ENCODE peak calls at places on chromosomes 2 and 18, in four cellular contexts. U is WTC11, F is K562, K is HepG2. M is an unnamed sample.

GRCh38 chr2:164178835-164179470 is 442.3 kb downstream of the GRB14 start:
- DNase-seq in F (no peak), U (no peak), K (no peak), M (no peak)

GRCh38 chr18:63342206-63342605 is 22.6 kb upstream of the BCL2 start:
- DNase-seq in K (no peak), U (peak), F (peak), M (no peak)

GRCh38 chr2:86225581-86225980 is 26.3 kb downstream of the MRPL35 start:
- DNase-seq in F (no peak), U (no peak), K (no peak), M (peak)

GRCh38 chr2:231717281-231718180 is 9.2 kb downstream of the PTMA start:
- DNase-seq in U (peak), K (peak), F (peak), M (peak)

GRCh38 chr2:236166781-236167296 is 1.3 kb downstream of the GBX2 start:
- DNase-seq in F (peak), K (no peak), U (peak), M (no peak)

GRCh38 chr2:232354069-232354468 is 24.5 kb upstream of the ALPP start:
- DNase-seq in F (no peak), K (no peak), U (peak), M (no peak)

GRCh38 chr18:48887294-48887904 is 63.4 kb downstream of the SMAD7 start:
- DNase-seq in K (no peak), U (no peak), F (no peak), M (no peak)

GRCh38 chr2:119059287-119059686 is 99.3 kb downstream of the C1QL2 start:
- DNase-seq in K (no peak), U (no peak), F (no peak), M (no peak)

GRCh38 chr2:31387850-31388249 is 26.7 kb downstream of the XDH start:
- DNase-seq in U (no peak), K (no peak), F (no peak), M (no peak)

GRCh38 chr18:36167692-36168218 is 19.5 kb upstream of the MOCOS start:
- DNase-seq in K (no peak), F (no peak), U (no peak), M (no peak)

GRCh38 chr2:136448435-136448834 is 316.9 kb upstream of the THSD7B start:
- DNase-seq in K (no peak), U (no peak), F (no peak), M (no peak)

GRCh38 chr2:74334931-74335333 is 8.3 kb downstream of the SLC4A5 start:
- DNase-seq in U (peak), K (peak), F (peak), M (peak)

GRCh38 chr2:151544449-151544848 is 134.7 kb downstream of the RIF1 start:
- DNase-seq in K (no peak), U (no peak), F (no peak), M (no peak)

GRCh38 chr2:11491348-11491930 is 25.5 kb upstream of the E2F6 start:
- DNase-seq in K (no peak), U (no peak), F (no peak), M (no peak)

GRCh38 chr18:48075707-48076093 is 145.2 kb upstream of the SMAD2 start:
- DNase-seq in F (no peak), K (no peak), U (no peak), M (no peak)

GRCh38 chr2:32931519-32931918 is 15.2 kb upstream of the LTBP1 start:
- DNase-seq in K (no peak), U (no peak), F (no peak), M (no peak)

GRCh38 chr2:96163768-96164429 is 18.7 kb upstream of the DUSP2 start:
- DNase-seq in K (no peak), F (no peak), U (no peak), M (peak)

GRCh38 chr18:79479761-79480161 is 84.0 kb downstream of the NFATC1 start:
- DNase-seq in K (no peak), U (no peak), F (no peak), M (no peak)

GRCh38 chr2:236290742-236291425 is 26.7 kb upstream of the ASB18 start:
- DNase-seq in K (no peak), U (no peak), F (no peak), M (no peak)

GRCh38 chr18:42706618-42707017 is 408.9 kb downstream of the RIT2 start:
- DNase-seq in F (no peak), K (no peak), U (no peak), M (no peak)

GRCh38 chr2:58594175-58594574 is 353.1 kb upstream of the FANCL start:
- DNase-seq in U (peak), F (peak), K (peak), M (no peak)

GRCh38 chr2:46257476-46257875 is 39.7 kb upstream of the EPAS1 start:
- DNase-seq in F (no peak), K (no peak), U (no peak), M (no peak)

GRCh38 chr2:224072541-224073188 is 33.6 kb upstream of the SERPINE2 start:
- DNase-seq in U (no peak), F (no peak), K (no peak), M (no peak)

GRCh38 chr2:221095381-221095780 is 476.7 kb downstream of the EPHA4 start:
- DNase-seq in F (no peak), U (no peak), K (no peak), M (no peak)

GRCh38 chr2:20483496-20483895 is 36.6 kb downstream of the RHOB start:
- DNase-seq in F (no peak), K (no peak), U (no peak), M (no peak)

GRCh38 chr2:15851076-15851693 is 89.2 kb upstream of the MYCN start:
- DNase-seq in F (no peak), K (no peak), U (no peak), M (no peak)

GRCh38 chr2:32926708-32927084 is 20.1 kb upstream of the LTBP1 start:
- DNase-seq in K (no peak), F (no peak), U (peak), M (no peak)

GRCh38 chr2:175030380-175031271 is 25.4 kb upstream of the CHN1 start:
- DNase-seq in F (peak), K (peak), U (peak), M (no peak)

GRCh38 chr2:138267161-138267901 is 234.2 kb upstream of the SPOPL start:
- DNase-seq in K (no peak), U (no peak), F (no peak), M (peak)

GRCh38 chr2:135744761-135745314 is 3.2 kb downstream of the UBXN4 start:
- DNase-seq in F (peak), U (peak), K (peak), M (no peak)

GRCh38 chr2:207227062-207227748 is 61.5 kb upstream of the KLF7 start:
- DNase-seq in K (no peak), F (no peak), U (peak), M (no peak)

GRCh38 chr2:98464772-98465310 is 20.2 kb downstream of the INPP4A start:
- DNase-seq in K (no peak), U (no peak), F (peak), M (peak)

GRCh38 chr2:128798502-128799283 is 480.0 kb upstream of the HS6ST1 start:
- DNase-seq in U (no peak), K (no peak), F (no peak), M (no peak)

GRCh38 chr2:54858021-54858681 is 134.7 kb downstream of the EML6 start:
- DNase-seq in F (no peak), K (peak), U (no peak), M (no peak)

GRCh38 chr2:60493804-60494392 is 59.6 kb downstream of the BCL11A start:
- DNase-seq in F (no peak), U (no peak), K (no peak), M (no peak)

GRCh38 chr18:27400001-27400400 is 214.9 kb upstream of the CHST9 start:
- DNase-seq in K (no peak), F (no peak), U (peak), M (no peak)

GRCh38 chr2:96869824-96870630 is at the start of gene SEMA4C:
- DNase-seq in U (peak), K (no peak), F (peak), M (no peak)

GRCh38 chr2:189674374-189675112 is at the start of gene ANKAR:
- DNase-seq in K (peak), U (peak), F (no peak), M (peak)

GRCh38 chr18:56937874-56938273 is 209.0 kb upstream of the BOD1L2 start:
- DNase-seq in F (no peak), K (no peak), U (no peak), M (no peak)
- TF ChIP-seq ETV6 in F (no peak), K (no peak), U (no peak), M (no peak)

GRCh38 chr2:24972315-24972958 is 682 bp upstream of the DNAJC27 start:
- DNase-seq in F (peak), U (no peak), K (peak), M (peak)
- TF ChIP-seq MAX in F (no peak), U (no peak), K (no peak), M (peak)

DNA sequence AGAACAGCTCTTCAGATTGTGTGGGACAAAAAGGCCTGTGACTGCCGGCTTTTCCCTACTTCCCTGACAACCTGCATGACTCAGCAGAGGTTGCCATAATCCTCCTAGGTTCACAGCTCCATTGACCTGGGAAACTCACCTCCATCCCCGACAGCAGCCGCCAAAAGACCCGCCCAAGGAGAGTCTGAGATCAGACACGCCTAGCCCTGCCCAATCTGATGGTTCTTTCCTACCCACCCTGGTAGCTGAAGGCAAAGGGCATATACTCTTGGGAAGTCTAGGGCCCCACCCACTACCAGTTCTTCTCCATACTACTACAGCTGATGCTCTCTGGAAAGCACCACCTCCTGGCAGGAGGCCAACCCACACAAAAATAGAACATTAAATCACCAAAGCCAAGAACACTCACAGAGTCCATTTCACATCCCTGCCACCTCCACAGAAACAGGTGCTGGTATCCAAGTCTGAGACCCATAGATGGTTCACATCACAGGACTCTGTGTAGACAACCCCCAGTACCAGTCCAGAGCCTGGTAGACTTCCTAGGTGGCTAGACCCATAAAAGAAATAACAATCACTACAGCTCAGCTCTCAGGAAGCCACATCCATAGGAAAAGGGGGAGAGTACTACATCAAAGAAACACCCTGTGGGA is 140.6 kb downstream of the NETO1 start:
- DNase-seq in K (no peak), U (no peak), F (no peak), M (no peak)
- TF ChIP-seq ETV6 in K (no peak), U (no peak), F (no peak), M (no peak)

GRCh38 chr2:22904126-22904684 is 480.8 kb upstream of the KLHL29 start:
- DNase-seq in U (peak), F (peak), K (peak), M (no peak)
- TF ChIP-seq MAX in U (no peak), F (no peak), K (no peak), M (no peak)

GRCh38 chr2:196725882-196726281 is 73.6 kb downstream of the GTF3C3 start:
- DNase-seq in K (no peak), U (no peak), F (no peak), M (no peak)
- TF ChIP-seq ETV6 in K (no peak), U (no peak), F (no peak), M (no peak)

GRCh38 chr2:170365686-170366085 is 187.7 kb downstream of the MYO3B start:
- DNase-seq in K (no peak), F (peak), U (no peak), M (no peak)

GRCh38 chr2:170369228-170369627 is 191.3 kb downstream of the MYO3B start:
- DNase-seq in U (no peak), F (no peak), K (no peak), M (no peak)

GRCh38 chr2:170371231-170371630 is 193.3 kb downstream of the MYO3B start:
- DNase-seq in F (no peak), K (no peak), U (no peak), M (no peak)

GRCh38 chr2:170369894-170370293 is 191.9 kb downstream of the MYO3B start:
- DNase-seq in K (peak), F (peak), U (no peak), M (no peak)

DNA sequence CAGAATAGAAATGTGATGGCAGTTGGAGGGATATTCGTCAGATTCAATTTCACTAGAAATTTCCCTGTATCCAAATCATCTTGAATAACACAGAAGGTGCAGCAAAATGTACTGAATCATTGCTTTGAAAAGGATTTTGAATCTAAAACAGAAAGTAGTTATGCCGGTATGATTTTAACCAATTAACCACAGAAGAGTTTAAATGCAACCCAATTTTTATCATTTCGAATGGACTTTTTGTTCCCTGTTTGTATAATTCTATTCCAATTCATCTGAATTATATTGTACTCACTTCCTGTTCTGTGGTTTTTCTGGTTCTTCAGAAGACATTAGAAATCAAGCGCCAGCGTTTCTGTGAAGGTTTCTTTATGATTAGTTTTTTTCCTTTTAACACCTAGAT is 190.4 kb downstream of the MYO3B start:
- DNase-seq in U (no peak), F (no peak), K (no peak), M (no peak)
- TF ChIP-seq MAX in U (no peak), F (no peak), K (no peak), M (no peak)

DNA sequence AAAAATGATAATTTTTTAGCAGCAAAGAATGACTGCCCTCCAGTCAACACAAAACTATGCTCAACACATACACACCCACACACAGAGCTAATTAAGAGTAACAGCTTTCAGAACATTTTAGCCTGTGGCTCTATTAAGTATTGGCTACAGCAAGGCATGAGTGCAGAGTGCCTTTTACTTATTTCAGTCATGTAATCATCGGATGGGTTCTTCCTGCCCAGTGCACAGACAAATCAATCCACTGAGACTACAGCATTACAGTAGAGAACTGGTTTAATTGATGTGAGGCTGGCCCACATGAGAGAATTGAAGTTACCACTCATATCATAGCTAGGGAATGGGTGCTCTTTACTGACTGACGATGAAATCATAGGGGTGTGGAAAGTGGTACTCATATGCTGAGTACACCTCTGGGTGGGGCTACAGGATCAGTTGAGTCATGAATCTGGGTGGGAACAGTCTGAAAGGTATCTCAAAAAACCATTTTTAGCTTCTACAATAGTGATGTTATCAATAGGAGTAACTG is 241.0 kb downstream of the FSIP2 start:
- DNase-seq in F (no peak), K (peak), U (peak), M (no peak)
- TF ChIP-seq ETV6 in F (no peak), K (no peak), U (no peak), M (no peak)

DNA sequence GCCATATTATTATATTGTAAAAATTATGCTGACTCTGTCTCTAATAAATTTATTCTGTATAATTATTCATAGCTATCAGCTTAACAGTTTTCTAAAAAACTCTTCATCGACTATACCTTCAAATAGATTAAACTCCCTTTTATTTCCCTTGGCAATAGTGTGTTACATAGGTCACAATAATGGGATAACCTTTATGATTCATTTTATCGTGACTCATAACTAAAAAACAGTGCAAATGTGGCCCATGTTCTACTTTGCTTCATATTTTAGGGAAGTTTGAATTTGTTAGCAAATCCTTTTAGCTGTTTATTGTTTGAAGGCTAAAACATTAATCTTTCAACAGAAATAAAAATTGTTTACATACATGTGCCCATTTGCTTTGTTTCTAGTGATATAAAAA is 783.2 kb upstream of the CDH2 start:
- DNase-seq in U (no peak), F (no peak), K (no peak), M (no peak)
- TF ChIP-seq MAX in U (no peak), F (no peak), K (no peak), M (no peak)